ENCODE peak calls at places on chromosomes 3 and 15, in ten cellular contexts. B, G, Q, U, C, I, M, W, F and L are unnamed samples.

GRCh38 chr15:91908401-91908800 is 54.9 kb downstream of the SLCO3A1 start:
- DNase-seq in B (no peak), G (peak; percentile 62), Q (no peak), U (peak; percentile 2), C (peak; percentile 46), I (no peak), M (no peak), W (no peak), F (peak; percentile 58), L (no peak)

GRCh38 chr3:8619548-8619947 is 25.1 kb downstream of the SSUH2 start:
- DNase-seq in B (no peak), G (no peak), Q (no peak), U (peak; percentile 68), C (no peak), I (no peak), M (no peak), W (no peak), F (peak; percentile 54), L (no peak)

GRCh38 chr3:152241142-152242067 is 27.3 kb upstream of the MBNL1 start:
- DNase-seq in B (no peak), G (no peak), Q (no peak), U (peak; percentile 54), C (peak; percentile 34), I (no peak), M (no peak), W (no peak), F (peak; percentile 27), L (no peak)

GRCh38 chr15:60889006-60889405 is 340.1 kb downstream of the RORA start:
- DNase-seq in B (no peak), G (no peak), Q (no peak), U (no peak), C (no peak), I (no peak), M (no peak), W (no peak), F (no peak), L (no peak)

GRCh38 chr3:136836511-136837156 is 17.7 kb downstream of the SLC35G2 start:
- DNase-seq in B (no peak), G (no peak), Q (no peak), U (peak; percentile 34), C (no peak), I (no peak), M (no peak), W (no peak), F (no peak), L (no peak)

GRCh38 chr3:105387122-105387751 is 20.5 kb downstream of the ALCAM start:
- DNase-seq in B (no peak), G (peak; percentile 8), Q (peak; percentile 80), U (peak; percentile 25), C (peak; percentile 53), I (no peak), M (no peak), W (no peak), F (no peak), L (peak; percentile 8)

GRCh38 chr3:69012111-69012835 is 1.2 kb downstream of the EOGT start:
- DNase-seq in B (no peak), G (peak; percentile 55), Q (no peak), U (peak; percentile 49), C (peak; percentile 82), I (no peak), M (no peak), W (no peak), F (no peak), L (no peak)

GRCh38 chr15:31158858-31159569 is 57.5 kb upstream of the TRPM1 start:
- DNase-seq in B (no peak), G (no peak), Q (no peak), U (no peak), C (no peak), I (no peak), M (no peak), W (no peak), F (no peak), L (no peak)

GRCh38 chr3:183826448-183826847 is 1.1 kb upstream of the MAP6D1 start:
- DNase-seq in B (no peak), G (no peak), Q (peak; percentile 25), U (no peak), C (no peak), I (no peak), M (no peak), W (no peak), F (no peak), L (peak; percentile 36)

GRCh38 chr3:50562866-50563265 is 4.7 kb downstream of the C3orf18 start:
- DNase-seq in B (no peak), G (peak; percentile 86), Q (no peak), U (no peak), C (peak; percentile 36), I (no peak), M (no peak), W (no peak), F (peak; percentile 69), L (no peak)

GRCh38 chr3:169044341-169045113 is 619.0 kb downstream of the MECOM start:
- DNase-seq in B (no peak), G (peak; percentile 29), Q (no peak), U (peak; percentile 59), C (peak; percentile 51), I (no peak), M (no peak), W (no peak), F (peak; percentile 69), L (no peak)

GRCh38 chr3:86990171-86990733 is 697 bp downstream of the VGLL3 start:
- DNase-seq in B (no peak), G (peak; percentile 33), Q (no peak), U (peak; percentile 42), C (peak; percentile 82), I (no peak), M (no peak), W (no peak), F (no peak), L (no peak)